ENCODE peak calls at places on chromosomes 12 and 14, in eight cellular contexts. D is lower lobe of right lung; B is GM23248; W is adrenal gland; Z is naive thymus-derived CD4-positive, alpha-beta T cell; H is aorta; Y is tibial nerve; J is osteoblast. G is an unnamed sample. For H3K27me3, the result is how much of the 10 kb centered on the place peaks cover.

GRCh38 chr12:104423273-104423672 is 33.5 kb upstream of the CHST11 start:
- DNase-seq in D (no peak), B (no peak), W (no peak), Z (no peak), H (no peak), Y (no peak), J (no peak), G (no peak)

GRCh38 chr12:28034271-28034670 is 61.7 kb upstream of the PTHLH start:
- DNase-seq in D (no peak), B (no peak), W (no peak), Z (no peak), H (no peak), Y (no peak), J (no peak), G (peak)

GRCh38 chr12:111846016-111846415 is 4.0 kb downstream of the MAPKAPK5 start:
- DNase-seq in D (no peak), B (peak), W (no peak), Z (no peak), H (no peak), Y (no peak), J (peak), G (no peak)

GRCh38 chr12:120534703-120535655 is 823 bp downstream of the RNF10 start:
- DNase-seq in D (peak), B (peak), W (peak), Z (peak), H (peak), Y (no peak), J (peak), G (peak)

GRCh38 chr12:40020261-40020691 is 85.6 kb downstream of the SLC2A13 start:
- DNase-seq in D (no peak), B (no peak), W (no peak), Z (no peak), H (no peak), Y (no peak), J (no peak), G (no peak)

GRCh38 chr14:77864085-77864484 is 64.2 kb downstream of the ADCK1 start:
- DNase-seq in D (no peak), B (no peak), W (no peak), Z (no peak), H (no peak), Y (no peak), J (no peak), G (no peak)

GRCh38 chr12:49970030-49970429 is 2.7 kb upstream of the AQP6 start:
- DNase-seq in D (no peak), B (no peak), W (no peak), Z (no peak), H (peak), Y (no peak), J (peak), G (no peak)

GRCh38 chr12:67320614-67321305 is 51.6 kb downstream of the CAND1 start:
- DNase-seq in D (no peak), B (peak), W (no peak), Z (peak), H (no peak), Y (no peak), J (no peak), G (peak)

GRCh38 chr14:35687335-35687939 is 121.7 kb downstream of the RALGAPA1 start:
- DNase-seq in D (no peak), B (peak), W (peak), Z (peak), H (no peak), Y (no peak), J (no peak), G (peak)

GRCh38 chr12:14207946-14208612 is 157.4 kb upstream of the ATF7IP start:
- DNase-seq in D (no peak), B (no peak), W (no peak), Z (no peak), H (no peak), Y (no peak), J (no peak), G (no peak)

GRCh38 chr12:53932915-53933314 is 5.7 kb upstream of the HOXC13 start:
- DNase-seq in D (no peak), B (no peak), W (no peak), Z (no peak), H (no peak), Y (no peak), J (no peak), G (no peak)

GRCh38 chr12:132665149-132665491 is 22.0 kb downstream of the POLE start:
- DNase-seq in D (no peak), B (no peak), W (no peak), Z (no peak), H (peak), Y (no peak), J (no peak), G (no peak)

GRCh38 chr12:57893460-57894353 is 47.2 kb upstream of the CTDSP2 start:
- DNase-seq in D (peak), B (peak), W (peak), Z (no peak), H (peak), Y (peak), J (peak), G (peak)

GRCh38 chr14:64966976-64967375 is 5.2 kb downstream of the RAB15 start:
- DNase-seq in D (peak), B (no peak), W (no peak), Z (no peak), H (no peak), Y (no peak), J (no peak), G (no peak)

GRCh38 chr12:69435644-69436043 is 34.5 kb upstream of the FRS2 start:
- DNase-seq in D (no peak), B (peak), W (no peak), Z (no peak), H (no peak), Y (no peak), J (no peak), G (no peak)

DNA sequence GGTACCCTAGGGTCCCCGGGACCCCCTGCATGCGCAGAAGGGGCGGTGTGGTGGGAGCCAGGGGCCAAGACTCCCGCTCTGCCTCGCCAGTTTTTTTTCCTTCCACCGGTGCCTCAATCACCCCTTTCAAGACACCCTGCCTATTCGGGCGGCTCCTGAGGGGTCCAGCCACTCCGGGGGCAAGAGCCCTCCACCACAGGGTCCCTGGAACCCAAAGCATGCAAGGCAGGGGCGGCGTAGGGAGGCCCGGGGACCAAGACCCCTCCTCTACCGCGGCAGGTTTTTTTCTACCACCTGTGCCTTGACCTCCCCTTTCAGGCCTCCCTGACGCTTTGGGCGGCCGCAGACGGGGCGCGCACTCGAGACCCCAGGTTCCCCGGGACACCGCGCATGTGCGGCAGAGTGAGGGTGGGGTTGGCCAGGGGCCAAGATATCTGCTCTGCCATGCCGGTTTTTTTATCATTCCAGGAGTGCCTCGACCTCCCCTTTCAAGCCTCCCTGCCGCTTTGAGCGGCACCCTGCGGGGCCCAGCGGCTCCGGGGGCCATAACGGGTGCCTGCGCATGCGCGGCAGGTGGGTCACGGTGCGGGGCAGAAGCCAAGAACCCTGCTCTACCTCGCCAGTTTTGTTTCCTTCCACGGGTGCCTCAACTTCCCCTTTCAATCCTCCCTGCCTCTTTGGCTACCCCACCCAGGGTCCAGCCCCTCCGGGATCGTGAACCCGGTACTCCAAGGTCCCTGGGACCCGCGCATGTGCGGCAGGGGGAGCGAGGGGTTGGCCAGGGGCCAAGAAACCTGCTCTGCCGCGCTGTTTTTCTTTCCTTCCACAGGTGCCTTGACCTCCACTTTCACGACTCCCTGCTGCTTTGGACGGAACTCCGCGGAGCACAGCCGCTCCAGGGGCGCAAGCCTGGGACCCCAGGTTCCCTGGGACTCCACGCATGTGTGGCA is 328.1 kb downstream of the ALG10 start:
- DNase-seq in D (no peak), B (no peak), W (no peak), Z (no peak), H (no peak), Y (no peak), J (no peak), G (no peak)
- H3K27me3 ChIP-seq in D (under half), B (under half), W (under half), Z (under half), H (under half), Y (under half), J (under half), G (under half)

GRCh38 chr14:60512952-60513554 is 4.1 kb downstream of the SIX6 start:
- DNase-seq in D (no peak), B (no peak), W (no peak), Z (no peak), H (no peak), Y (no peak), J (no peak), G (no peak)

GRCh38 chr14:60515696-60516284 is 6.8 kb downstream of the SIX6 start:
- DNase-seq in D (no peak), B (no peak), W (no peak), Z (no peak), H (peak), Y (no peak), J (no peak), G (no peak)

GRCh38 chr14:60510976-60511599 is 2.1 kb downstream of the SIX6 start:
- DNase-seq in D (no peak), B (no peak), W (no peak), Z (no peak), H (no peak), Y (no peak), J (peak), G (no peak)

GRCh38 chr14:60515244-60515695 is 6.3 kb downstream of the SIX6 start:
- DNase-seq in D (no peak), B (no peak), W (no peak), Z (no peak), H (no peak), Y (no peak), J (no peak), G (no peak)

GRCh38 chr14:60514378-60515243 is 5.7 kb downstream of the SIX6 start:
- DNase-seq in D (no peak), B (peak), W (no peak), Z (no peak), H (peak), Y (no peak), J (peak), G (peak)
- H3K27me3 ChIP-seq in D (half or more), B (half or more), W (half or more), Z (under half), H (under half), Y (under half), J (half or more), G (half or more)

DNA sequence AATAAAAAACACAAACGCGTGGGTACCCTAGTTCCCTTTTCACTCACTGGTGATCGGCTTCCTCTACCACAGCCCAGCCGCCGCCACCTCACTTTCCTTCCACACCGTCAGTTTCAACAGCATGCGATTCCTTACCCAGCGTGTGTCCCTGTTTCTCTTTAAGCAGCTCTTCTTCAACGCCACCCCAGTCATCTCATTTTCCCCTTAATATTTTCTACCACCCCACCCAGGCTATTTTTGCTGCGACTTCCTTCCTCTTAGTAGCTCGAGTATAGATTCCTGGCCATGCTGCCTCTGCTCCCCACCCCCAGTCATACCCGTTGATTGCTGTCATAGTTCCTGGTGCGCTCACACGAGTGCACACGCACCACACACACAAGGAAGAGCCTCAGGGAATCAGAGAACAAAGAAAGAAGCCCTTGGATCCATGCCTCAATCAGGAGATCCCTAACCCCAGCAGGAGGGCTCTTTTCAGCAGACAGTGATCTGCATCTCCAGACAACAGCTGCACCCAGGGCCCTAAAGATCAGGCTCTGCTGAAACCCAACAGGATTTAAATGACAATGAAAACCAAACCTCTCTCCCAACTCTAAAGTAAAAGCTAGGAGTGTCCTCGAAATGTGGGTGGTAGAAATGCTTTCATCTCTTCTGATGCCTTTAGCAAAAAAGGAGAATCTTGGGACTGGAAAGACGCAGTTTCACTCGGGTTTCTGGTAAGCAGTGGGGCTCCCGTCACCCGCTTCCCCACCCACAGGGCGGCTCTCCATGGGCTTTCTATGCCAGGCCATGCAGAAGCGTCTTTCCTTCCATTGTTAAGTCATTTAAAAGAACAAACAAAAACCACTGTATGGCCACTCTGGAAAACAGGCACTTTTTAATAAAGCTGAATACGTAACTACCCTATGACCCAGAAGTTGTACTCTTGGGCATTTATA is 23.8 kb downstream of the VPS37B start:
- DNase-seq in D (peak), B (peak), W (peak), Z (peak), H (peak), Y (no peak), J (peak), G (peak)
- H3K27me3 ChIP-seq in D (under half), B (under half), W (under half), Z (under half), H (under half), Y (under half), J (under half), G (under half)

GRCh38 chr14:94515426-94515825 is 6.2 kb upstream of the SERPINA12 start:
- DNase-seq in D (no peak), B (no peak), W (no peak), Z (no peak), H (no peak), Y (no peak), J (no peak), G (no peak)
- H3K27me3 ChIP-seq in D (under half), B (under half), W (under half), Z (under half), H (under half), Y (under half), J (under half), G (under half)

GRCh38 chr12:2759733-2760132 is 35.0 kb upstream of the FKBP4 start:
- DNase-seq in D (no peak), B (no peak), W (no peak), Z (no peak), H (no peak), Y (no peak), J (no peak), G (no peak)
- H3K27me3 ChIP-seq in D (under half), B (under half), W (under half), Z (under half), H (under half), Y (under half), J (under half), G (half or more)

GRCh38 chr12:97173672-97174385 is 266.8 kb downstream of the NEDD1 start:
- DNase-seq in D (no peak), B (no peak), W (no peak), Z (no peak), H (no peak), Y (no peak), J (no peak), G (no peak)
- H3K27me3 ChIP-seq in D (under half), B (under half), W (under half), Z (under half), H (under half), Y (under half), J (under half), G (under half)

GRCh38 chr14:96564389-96564788 is 62.2 kb downstream of the PAPOLA start:
- DNase-seq in D (no peak), B (peak), W (no peak), Z (no peak), H (no peak), Y (no peak), J (no peak), G (no peak)
- H3K27me3 ChIP-seq in D (under half), B (under half), W (under half), Z (under half), H (under half), Y (under half), J (under half), G (under half)

DNA sequence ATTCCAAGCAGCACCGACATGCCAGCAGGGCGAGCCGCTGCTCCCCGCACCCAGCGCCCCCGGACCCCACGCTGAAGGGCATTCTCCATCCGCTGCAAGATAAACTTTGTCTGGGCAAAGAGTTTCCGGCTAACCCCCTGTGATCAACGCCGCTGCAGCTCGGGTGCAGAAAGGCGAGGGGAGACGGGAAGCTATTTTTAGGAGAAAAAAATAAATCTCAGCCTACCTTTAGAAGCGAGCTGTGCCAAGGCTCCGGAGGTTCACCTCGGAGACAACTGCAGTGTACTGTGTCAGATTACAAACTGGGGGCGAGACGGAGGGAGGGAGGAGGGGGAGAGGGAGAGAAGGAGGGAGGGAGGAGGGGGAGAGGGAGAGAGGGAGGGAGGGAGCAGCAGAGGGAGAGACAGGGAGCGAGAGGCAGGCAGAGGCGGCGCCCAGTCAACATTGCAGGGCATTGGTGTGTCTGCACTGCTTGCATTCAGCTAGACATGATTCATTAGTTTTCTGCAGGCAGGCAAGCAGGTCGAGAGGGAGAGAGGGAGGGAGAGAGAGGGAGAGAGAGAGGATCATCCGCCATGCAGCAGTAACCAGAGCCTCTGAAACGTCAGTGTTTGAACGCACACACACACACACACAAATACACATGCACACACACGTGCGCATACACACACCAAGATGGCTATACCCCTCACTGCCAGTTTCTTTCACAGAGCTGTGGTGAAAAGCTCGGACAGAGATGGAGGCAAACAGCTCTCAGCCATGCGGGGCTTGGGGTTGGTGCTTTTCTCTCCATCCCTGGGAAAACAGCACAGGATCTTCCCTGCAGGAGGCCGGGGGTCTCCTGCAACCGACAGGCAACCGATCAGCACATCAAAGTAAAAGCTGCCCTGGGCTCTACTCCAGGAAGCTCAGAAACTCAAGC is at the start of gene RIMBP2:
- DNase-seq in D (no peak), B (peak), W (peak), Z (no peak), H (no peak), Y (no peak), J (peak), G (peak)
- H3K27me3 ChIP-seq in D (half or more), B (under half), W (under half), Z (under half), H (under half), Y (under half), J (under half), G (half or more)

GRCh38 chr12:65825573-65826512 is 1.6 kb downstream of the HMGA2 start:
- DNase-seq in D (peak), B (peak), W (peak), Z (no peak), H (peak), Y (no peak), J (peak), G (peak)

GRCh38 chr12:65825323-65825572 is 965 bp downstream of the HMGA2 start:
- DNase-seq in D (no peak), B (no peak), W (no peak), Z (no peak), H (no peak), Y (no peak), J (no peak), G (no peak)

GRCh38 chr12:65824314-65824563 is at the start of gene HMGA2:
- DNase-seq in D (peak), B (peak), W (peak), Z (no peak), H (peak), Y (no peak), J (no peak), G (no peak)

GRCh38 chr12:65822732-65823480 is 1.4 kb upstream of the HMGA2 start:
- DNase-seq in D (no peak), B (peak), W (no peak), Z (no peak), H (no peak), Y (no peak), J (peak), G (peak)

GRCh38 chr12:65823481-65824313 is 586 bp upstream of the HMGA2 start:
- DNase-seq in D (peak), B (peak), W (peak), Z (no peak), H (peak), Y (no peak), J (peak), G (peak)
- H3K27me3 ChIP-seq in D (half or more), B (under half), W (half or more), Z (under half), H (under half), Y (under half), J (under half), G (under half)